ENCODE peak calls at places on chromosome 6, in seven cellular contexts. R, G, P, C, I, X and Q are unnamed samples.

GRCh38 chr6:16591681-16592549 is 169.3 kb downstream of the ATXN1 start:
- DNase-seq in P (no peak), G (no peak), R (no peak), C (no peak), I (no peak), X (no peak), Q (no peak)

GRCh38 chr6:133804263-133804662 is 84.7 kb upstream of the TCF21 start:
- DNase-seq in C (no peak), P (no peak), G (no peak), X (no peak), I (no peak), R (no peak), Q (no peak)

GRCh38 chr6:163387317-163387716 is 27.2 kb upstream of the QKI start:
- DNase-seq in C (no peak), G (no peak), X (no peak), P (no peak), I (no peak), R (no peak), Q (peak)

GRCh38 chr6:11854418-11855165 is 76.0 kb upstream of the ADTRP start:
- DNase-seq in R (no peak), X (no peak), G (peak), I (no peak), C (peak), P (peak), Q (peak)

GRCh38 chr6:29509239-29509638 is 21.5 kb upstream of the MAS1L start:
- DNase-seq in C (no peak), R (no peak), X (no peak), I (peak), P (no peak), G (no peak), Q (no peak)

GRCh38 chr6:113318553-113318952 is 538.6 kb upstream of the MARCKS start:
- DNase-seq in X (no peak), C (no peak), I (no peak), G (no peak), P (no peak), R (no peak), Q (no peak)

GRCh38 chr6:4401408-4402367 is 266.3 kb upstream of the ECI2 start:
- DNase-seq in P (no peak), X (no peak), G (peak), I (no peak), C (peak), R (no peak), Q (peak)

GRCh38 chr6:168122521-168122920 is 43.5 kb upstream of the FRMD1 start:
- DNase-seq in G (no peak), P (no peak), C (no peak), R (no peak), X (peak), I (peak), Q (no peak)

GRCh38 chr6:89371849-89372505 is 19.5 kb upstream of the UBE2J1 start:
- DNase-seq in I (peak), X (peak), C (peak), P (peak), G (peak), R (peak), Q (peak)

GRCh38 chr6:88119769-88120168 is 46.4 kb downstream of the CNR1 start:
- DNase-seq in I (no peak), X (no peak), G (no peak), C (no peak), P (peak), R (no peak), Q (peak)

GRCh38 chr6:83183082-83183828 is 9.8 kb downstream of the PGM3 start:
- DNase-seq in X (no peak), R (no peak), P (peak), G (peak), I (no peak), C (no peak), Q (peak)

DNA sequence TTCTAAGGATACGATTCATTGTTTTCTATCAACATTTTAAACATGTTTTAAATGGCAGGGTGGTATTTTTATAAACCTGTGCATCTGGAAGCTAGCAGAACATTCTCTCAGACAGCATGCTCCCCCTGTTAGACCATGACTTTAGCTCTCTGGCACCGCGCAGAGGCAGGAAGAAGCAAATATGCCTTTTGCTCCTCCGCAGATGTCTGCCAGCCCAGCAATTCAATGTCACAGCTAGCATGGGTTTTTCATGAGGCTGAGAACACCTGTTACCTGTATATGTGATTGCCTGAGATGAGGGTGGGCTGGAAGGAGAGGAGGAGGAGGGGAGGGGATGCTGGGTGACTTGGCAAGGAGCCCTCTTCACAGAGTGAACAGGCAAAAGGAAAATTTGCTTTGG is 6.7 kb downstream of the MTCH1 start:
- DNase-seq in R (no peak), X (no peak), I (no peak), C (no peak), G (peak), P (peak), Q (no peak)
- TF ChIP-seq CTCF in R (peak), X (peak), I (peak), C (no peak), G (peak), P (peak), Q (no peak)

GRCh38 chr6:63530984-63531383 is 41.3 kb upstream of the LOC128125822 start:
- DNase-seq in X (no peak), I (no peak), C (no peak), P (no peak), G (no peak), R (no peak), Q (no peak)
- H3K27ac ChIP-seq in X (no peak), I (no peak), C (peak), P (no peak), G (no peak), R (no peak), Q (no peak)

GRCh38 chr6:130742282-130742681 is 84.9 kb upstream of the SMLR1 start:
- DNase-seq in P (no peak), X (no peak), R (no peak), I (no peak), G (no peak), C (no peak), Q (no peak)

GRCh38 chr6:130740308-130740707 is 86.9 kb upstream of the SMLR1 start:
- DNase-seq in I (no peak), X (no peak), G (no peak), P (no peak), C (no peak), R (no peak), Q (no peak)

GRCh38 chr6:130744601-130745382 is 82.4 kb upstream of the SMLR1 start:
- DNase-seq in X (no peak), C (no peak), R (no peak), G (no peak), P (no peak), I (no peak), Q (no peak)

DNA sequence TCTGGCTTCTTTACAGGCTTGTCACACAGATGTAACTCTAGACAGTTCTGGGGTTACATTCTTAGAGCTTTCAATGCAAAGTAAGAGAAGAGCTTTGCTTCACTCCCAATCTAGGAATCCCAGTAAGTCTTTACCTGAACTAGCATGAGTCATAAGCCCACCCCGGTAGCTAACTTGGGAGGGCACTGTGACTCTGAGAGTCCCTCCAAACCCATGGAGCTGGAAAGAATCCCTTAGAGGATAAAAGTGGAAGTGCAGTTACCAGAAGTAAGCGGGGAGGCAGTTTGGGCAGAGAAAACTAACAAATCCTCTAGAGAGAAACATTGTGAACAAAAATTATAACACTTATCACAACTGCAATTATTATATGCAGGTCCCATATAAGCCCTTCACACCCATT is 84.0 kb upstream of the SMLR1 start:
- DNase-seq in I (peak), X (no peak), R (no peak), C (no peak), G (peak), P (no peak), Q (no peak)
- TF ChIP-seq CTCF in I (peak), X (no peak), R (no peak), C (no peak), G (no peak), P (no peak), Q (no peak)

GRCh38 chr6:26024651-26025046 is 62.0 kb downstream of the TRIM38 start:
- DNase-seq in X (no peak), P (no peak), R (no peak), G (no peak), C (no peak), I (no peak), Q (no peak)
- H3K27ac ChIP-seq in X (peak), P (peak), R (no peak), G (peak), C (peak), I (no peak), Q (peak)